ENCODE peak calls at places on chromosomes 16 and 17, in five cellular contexts. T is esophagus squamous epithelium, F is fibroblast of mammary gland, Z is nephron progenitor cell, N is tibial artery. R is an unnamed sample.

GRCh38 chr16:9687737-9688319 is 494.4 kb downstream of the GRIN2A start:
- DNase-seq in Z (no peak), T (no peak), F (no peak), N (no peak), R (no peak)

GRCh38 chr17:82917656-82918345 is 78.0 kb upstream of the ZNF750 start:
- DNase-seq in Z (peak), T (no peak), F (no peak), N (no peak), R (no peak)

GRCh38 chr16:74305978-74306784 is 9.6 kb downstream of the PSMD7 start:
- DNase-seq in F (no peak), T (no peak), Z (no peak), N (no peak), R (no peak)

GRCh38 chr17:73118876-73119485 is 26.5 kb upstream of the SLC39A11 start:
- DNase-seq in N (no peak), T (no peak), F (no peak), Z (no peak), R (no peak)

GRCh38 chr17:75008373-75008772 is 4.1 kb upstream of the MRPL58 start:
- DNase-seq in F (no peak), Z (no peak), N (no peak), T (no peak), R (no peak)

GRCh38 chr17:33330877-33331276 is 37.8 kb upstream of the ASIC2 start:
- DNase-seq in Z (no peak), T (no peak), N (no peak), F (no peak), R (no peak)

GRCh38 chr17:39564201-39564828 is 43.4 kb downstream of the NEUROD2 start:
- DNase-seq in T (no peak), F (no peak), Z (no peak), N (no peak), R (no peak)

GRCh38 chr16:21599994-21600773 is 807 bp downstream of the METTL9 start:
- DNase-seq in Z (no peak), T (no peak), N (no peak), F (peak), R (no peak)

GRCh38 chr16:2512920-2513404 is 790 bp upstream of the ATP6V0C start:
- DNase-seq in N (no peak), T (no peak), F (no peak), Z (no peak), R (no peak)

GRCh38 chr17:18004345-18004744 is 31.7 kb downstream of the DRC3 start:
- DNase-seq in N (no peak), Z (no peak), F (peak), T (no peak), R (no peak)

GRCh38 chr16:88631920-88632586 is 6.3 kb upstream of the IL17C start:
- DNase-seq in F (no peak), T (no peak), Z (no peak), N (no peak), R (no peak)

GRCh38 chr16:88632587-88632930 is 5.8 kb upstream of the IL17C start:
- DNase-seq in T (no peak), F (no peak), Z (no peak), N (no peak), R (no peak)

GRCh38 chr16:88634994-88635670 is 3.2 kb upstream of the IL17C start:
- DNase-seq in F (no peak), N (no peak), T (no peak), Z (no peak), R (no peak)

GRCh38 chr16:88634141-88634993 is 4.0 kb upstream of the IL17C start:
- DNase-seq in T (no peak), Z (peak), F (peak), N (no peak), R (no peak)

GRCh38 chr16:88633684-88634140 is 4.7 kb upstream of the IL17C start:
- DNase-seq in Z (peak), T (no peak), N (no peak), F (peak), R (no peak)
- TF ChIP-seq CTCF in Z (peak), T (no peak), N (no peak), F (peak), R (peak)

GRCh38 chr16:22814330-22815105 is 556 bp downstream of the HS3ST2 start:
- DNase-seq in F (no peak), N (peak), Z (peak), T (no peak), R (no peak)
- TF ChIP-seq CTCF in F (no peak), N (peak), Z (no peak), T (no peak), R (no peak)

GRCh38 chr17:7886227-7887037 is 2.2 kb upstream of the CHD3 start:
- DNase-seq in N (no peak), T (no peak), Z (peak), F (no peak), R (no peak)
- TF ChIP-seq CTCF in N (no peak), T (no peak), Z (no peak), F (no peak), R (peak)

DNA sequence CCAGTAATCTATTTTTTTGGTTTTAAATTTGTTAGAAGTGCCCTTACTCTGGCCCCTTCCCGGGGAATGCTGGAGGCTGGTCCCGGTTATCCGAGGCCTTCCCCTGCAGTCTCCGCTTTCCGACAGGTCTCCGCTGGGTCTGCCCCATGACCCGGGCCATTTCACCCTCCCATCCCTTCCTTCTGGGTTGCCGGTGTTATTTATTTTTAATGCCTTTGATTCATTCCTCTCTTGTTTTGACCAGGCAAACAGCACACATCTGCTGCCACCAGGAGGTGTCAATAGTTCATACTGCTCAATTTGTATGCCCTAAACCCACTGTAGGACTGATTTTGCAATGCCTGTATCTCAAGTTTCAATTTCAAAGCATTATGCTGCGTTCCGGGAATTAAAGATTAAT is 113.2 kb upstream of the IRX5 start:
- DNase-seq in N (no peak), F (peak), Z (peak), T (no peak), R (peak)
- TF ChIP-seq CTCF in N (peak), F (peak), Z (no peak), T (no peak), R (peak)

GRCh38 chr16:23155445-23156049 is 6.3 kb upstream of the USP31 start:
- DNase-seq in F (peak), Z (no peak), N (no peak), T (no peak), R (no peak)
- TF ChIP-seq CTCF in F (peak), Z (no peak), N (no peak), T (no peak), R (no peak)

GRCh38 chr17:7370853-7371252 is 10.0 kb upstream of the TNK1 start:
- DNase-seq in T (no peak), F (no peak), Z (no peak), N (no peak), R (no peak)
- TF ChIP-seq CTCF in T (no peak), F (no peak), Z (no peak), N (no peak), R (no peak)

DNA sequence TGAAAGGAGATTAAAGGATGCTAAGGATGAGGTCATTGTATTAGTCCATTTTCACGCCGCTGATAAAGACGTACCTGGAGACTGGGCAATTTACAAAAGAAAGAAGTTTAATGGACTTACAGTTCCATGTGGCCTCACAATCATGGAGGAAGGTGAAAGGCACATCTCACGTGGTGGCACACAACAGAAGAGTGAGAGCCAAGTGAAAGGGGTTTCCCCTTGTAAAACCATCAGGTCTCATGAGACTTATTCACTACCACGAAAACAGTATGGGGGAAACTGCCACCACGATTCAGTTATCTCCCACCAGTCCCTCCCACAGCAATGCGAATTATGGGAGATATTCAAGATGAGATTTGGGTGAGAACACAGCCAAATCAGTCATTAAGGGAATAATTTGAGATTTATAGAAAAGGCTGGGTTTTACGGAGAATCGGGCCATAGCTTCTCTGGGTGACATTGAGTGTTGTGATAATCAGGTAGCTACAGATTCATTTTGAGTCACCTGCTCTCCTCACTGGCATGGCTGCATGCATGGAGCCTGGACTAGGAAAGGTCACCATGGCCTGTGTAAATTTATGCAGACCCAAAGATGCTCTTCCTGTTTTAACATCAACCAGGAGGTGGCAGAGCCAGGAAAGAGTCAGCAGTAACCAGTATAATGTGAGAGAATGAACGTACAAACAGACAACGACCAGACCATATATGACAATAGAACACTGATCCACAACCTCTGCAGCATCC is 40.5 kb upstream of the DYNLRB2 start:
- DNase-seq in Z (no peak), F (no peak), T (no peak), N (no peak), R (no peak)
- TF ChIP-seq CTCF in Z (no peak), F (no peak), T (no peak), N (no peak), R (peak)

DNA sequence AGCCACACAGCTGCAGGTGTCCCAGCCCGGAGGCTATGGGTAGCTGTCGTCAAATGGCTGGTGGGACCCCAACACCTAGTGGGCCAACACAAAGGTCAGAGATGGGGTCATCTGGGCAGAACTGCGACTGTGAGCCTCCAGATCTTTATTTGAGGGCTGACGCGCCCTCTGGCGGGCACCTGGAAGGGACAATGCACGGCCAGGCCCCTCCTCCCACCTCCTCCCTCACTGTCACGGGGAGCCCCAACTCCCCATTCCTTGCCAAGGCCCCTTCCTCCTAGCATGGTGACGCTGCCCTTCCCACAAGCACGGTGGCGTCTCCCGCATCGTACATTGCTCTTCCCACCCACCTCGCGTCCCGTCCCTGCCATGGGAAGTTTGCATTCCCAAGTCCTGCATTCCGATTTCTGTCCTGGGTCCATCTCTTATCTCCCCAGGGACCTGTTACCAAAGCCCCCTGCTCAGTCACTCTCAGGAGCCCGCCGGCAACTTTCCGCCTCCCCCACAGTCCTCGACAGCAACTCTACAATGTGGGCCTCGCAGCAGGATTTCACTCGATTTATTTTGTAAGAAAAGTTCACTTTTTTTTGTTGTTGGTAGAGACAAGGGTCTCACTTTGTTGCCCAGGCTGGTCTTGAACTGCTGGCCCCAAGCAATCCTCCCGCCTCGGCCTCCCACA is 1.0 kb downstream of the TLE7 start:
- DNase-seq in Z (no peak), N (no peak), T (no peak), F (no peak), R (no peak)
- TF ChIP-seq CTCF in Z (peak), N (no peak), T (no peak), F (no peak), R (peak)

DNA sequence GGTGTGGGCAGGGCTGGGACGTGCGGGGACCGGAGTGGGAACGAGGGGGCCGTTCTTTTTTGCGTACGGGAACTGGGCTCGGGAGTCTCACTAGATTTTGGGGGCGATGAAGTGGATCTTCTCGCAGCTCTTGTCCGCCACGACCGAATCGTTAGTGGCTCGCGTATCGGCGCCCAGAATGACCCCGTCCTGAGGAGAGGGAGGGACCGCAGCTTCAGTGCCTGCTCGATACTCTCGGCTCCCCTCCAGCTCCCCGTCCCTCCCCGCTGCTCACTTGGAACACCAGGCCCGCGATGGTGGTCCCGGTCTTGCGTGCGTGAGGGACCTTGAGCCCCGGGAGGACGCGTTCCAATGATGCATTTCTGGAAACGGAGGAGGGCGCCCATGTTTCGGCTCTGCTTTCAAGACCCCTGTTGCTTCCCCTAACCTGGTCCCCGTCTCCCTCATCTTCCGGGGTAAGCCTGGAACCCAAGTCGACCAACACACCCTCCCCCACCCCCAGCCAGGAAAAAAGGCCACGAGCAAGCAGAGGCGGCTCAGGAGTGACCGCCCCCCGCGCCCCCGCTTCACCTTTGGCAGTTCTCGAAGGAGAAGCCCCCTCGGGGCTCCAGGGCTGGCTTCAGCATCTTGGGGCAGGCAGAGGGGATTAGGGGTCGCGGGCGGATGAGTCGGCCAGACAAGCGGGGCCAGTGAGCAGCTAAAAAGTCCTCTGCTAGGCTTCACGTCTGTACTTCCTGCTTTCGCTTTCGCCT is at the start of gene PSMB10:
- DNase-seq in N (no peak), T (peak), F (peak), Z (peak), R (no peak)
- TF ChIP-seq CTCF in N (no peak), T (no peak), F (no peak), Z (no peak), R (no peak)

DNA sequence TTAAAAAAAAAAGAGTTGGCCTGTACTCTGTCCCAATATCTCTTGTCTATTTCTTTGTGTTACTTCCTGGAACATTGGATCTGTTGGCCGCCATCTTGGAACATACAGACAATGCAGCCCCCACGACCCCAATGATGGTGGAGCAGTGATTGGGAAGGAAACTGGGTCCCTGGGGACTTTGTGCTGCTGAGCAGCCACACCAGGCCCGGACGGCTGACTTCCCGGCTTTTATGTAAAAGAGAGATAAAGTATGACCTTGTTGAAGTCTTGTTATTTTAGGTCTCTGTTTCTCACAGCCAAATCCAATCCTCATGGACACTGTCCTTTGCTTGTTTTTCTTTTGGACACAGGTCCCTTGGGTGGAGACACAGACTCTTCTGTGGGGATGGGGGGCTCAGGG is 204.5 kb downstream of the SALL1 start:
- DNase-seq in F (no peak), N (no peak), T (no peak), Z (no peak), R (no peak)
- TF ChIP-seq CTCF in F (no peak), N (no peak), T (no peak), Z (no peak), R (no peak)